ENCODE peak calls at places on chromosomes 7 and 10, in seven cellular contexts. One of them, this sample, is unnamed.

GRCh38 chr10:54368984-54369383 is 432.0 kb downstream of the PCDH15 start:
- DNase-seq in iPS DF 6.9: no peak
- DNase-seq in lower lobe of right lung: no peak
- DNase-seq in psoas muscle: no peak
- DNase-seq in neural progenitor cell: no peak
- DNase-seq in tibial artery: no peak
- DNase-seq in Panc1: no peak
- DNase-seq in this sample: no peak

GRCh38 chr7:157113607-157114006 is 25.1 kb upstream of the UBE3C start:
- DNase-seq in neural progenitor cell: no peak
- DNase-seq in Panc1: no peak
- DNase-seq in iPS DF 6.9: no peak
- DNase-seq in tibial artery: peak
- DNase-seq in lower lobe of right lung: no peak
- DNase-seq in psoas muscle: no peak
- DNase-seq in this sample: no peak

GRCh38 chr10:92241158-92241500 is 49.7 kb downstream of the CPEB3 start:
- DNase-seq in lower lobe of right lung: no peak
- DNase-seq in tibial artery: no peak
- DNase-seq in neural progenitor cell: peak
- DNase-seq in Panc1: no peak
- DNase-seq in psoas muscle: no peak
- DNase-seq in iPS DF 6.9: no peak
- DNase-seq in this sample: no peak

GRCh38 chr10:17744395-17744841 is 7.6 kb upstream of the TMEM236 start:
- DNase-seq in lower lobe of right lung: no peak
- DNase-seq in tibial artery: no peak
- DNase-seq in Panc1: no peak
- DNase-seq in psoas muscle: no peak
- DNase-seq in neural progenitor cell: no peak
- DNase-seq in iPS DF 6.9: no peak
- DNase-seq in this sample: no peak

GRCh38 chr10:71033396-71033980 is 145.1 kb upstream of the PCBD1 start:
- DNase-seq in iPS DF 6.9: no peak
- DNase-seq in neural progenitor cell: no peak
- DNase-seq in Panc1: no peak
- DNase-seq in psoas muscle: no peak
- DNase-seq in lower lobe of right lung: no peak
- DNase-seq in tibial artery: no peak
- DNase-seq in this sample: no peak

GRCh38 chr7:40580776-40581175 is 446.0 kb downstream of the SUGCT start:
- DNase-seq in psoas muscle: no peak
- DNase-seq in Panc1: no peak
- DNase-seq in lower lobe of right lung: no peak
- DNase-seq in tibial artery: no peak
- DNase-seq in neural progenitor cell: no peak
- DNase-seq in iPS DF 6.9: no peak
- DNase-seq in this sample: no peak

GRCh38 chr10:69810998-69811397 is 9.3 kb downstream of the COL13A1 start:
- DNase-seq in lower lobe of right lung: no peak
- DNase-seq in Panc1: no peak
- DNase-seq in iPS DF 6.9: no peak
- DNase-seq in psoas muscle: no peak
- DNase-seq in tibial artery: no peak
- DNase-seq in neural progenitor cell: no peak
- DNase-seq in this sample: no peak

GRCh38 chr10:119493155-119493554 is 49.4 kb downstream of the RGS10 start:
- DNase-seq in neural progenitor cell: no peak
- DNase-seq in lower lobe of right lung: no peak
- DNase-seq in tibial artery: no peak
- DNase-seq in psoas muscle: no peak
- DNase-seq in Panc1: no peak
- DNase-seq in iPS DF 6.9: no peak
- DNase-seq in this sample: no peak

GRCh38 chr7:101900103-101900502 is 82.7 kb downstream of the CUX1 start:
- DNase-seq in lower lobe of right lung: peak
- DNase-seq in iPS DF 6.9: no peak
- DNase-seq in tibial artery: peak
- DNase-seq in psoas muscle: peak
- DNase-seq in neural progenitor cell: no peak
- DNase-seq in Panc1: no peak
- DNase-seq in this sample: no peak

GRCh38 chr10:11869743-11870460 is 46.7 kb downstream of the PROSER2 start:
- DNase-seq in Panc1: no peak
- DNase-seq in iPS DF 6.9: no peak
- DNase-seq in psoas muscle: peak
- DNase-seq in tibial artery: no peak
- DNase-seq in neural progenitor cell: no peak
- DNase-seq in lower lobe of right lung: no peak
- DNase-seq in this sample: no peak

GRCh38 chr7:130242198-130243014 is 24.3 kb upstream of the CPA2 start:
- DNase-seq in Panc1: peak
- DNase-seq in neural progenitor cell: peak
- DNase-seq in iPS DF 6.9: peak
- DNase-seq in lower lobe of right lung: peak
- DNase-seq in psoas muscle: peak
- DNase-seq in tibial artery: no peak
- DNase-seq in this sample: peak

GRCh38 chr10:59175538-59176240 is 754 bp upstream of the PHYHIPL start:
- DNase-seq in lower lobe of right lung: peak
- DNase-seq in Panc1: no peak
- DNase-seq in iPS DF 6.9: no peak
- DNase-seq in neural progenitor cell: peak
- DNase-seq in psoas muscle: no peak
- DNase-seq in tibial artery: no peak
- DNase-seq in this sample: peak

GRCh38 chr7:2278026-2278425 is 36.0 kb downstream of the NUDT1 start:
- DNase-seq in tibial artery: no peak
- DNase-seq in iPS DF 6.9: no peak
- DNase-seq in psoas muscle: no peak
- DNase-seq in lower lobe of right lung: no peak
- DNase-seq in neural progenitor cell: no peak
- DNase-seq in Panc1: no peak
- DNase-seq in this sample: no peak

GRCh38 chr10:69662173-69662685 is 32.2 kb downstream of the FAM241B start:
- DNase-seq in neural progenitor cell: no peak
- DNase-seq in psoas muscle: no peak
- DNase-seq in tibial artery: no peak
- DNase-seq in lower lobe of right lung: no peak
- DNase-seq in Panc1: no peak
- DNase-seq in iPS DF 6.9: no peak
- DNase-seq in this sample: no peak

GRCh38 chr10:507908-508444 is 181.5 kb downstream of the DIP2C start:
- DNase-seq in lower lobe of right lung: no peak
- DNase-seq in iPS DF 6.9: no peak
- DNase-seq in neural progenitor cell: no peak
- DNase-seq in psoas muscle: no peak
- DNase-seq in Panc1: no peak
- DNase-seq in tibial artery: peak
- DNase-seq in this sample: no peak

GRCh38 chr10:103712898-103713498 is 142.4 kb downstream of the SH3PXD2A start:
- DNase-seq in lower lobe of right lung: peak
- DNase-seq in psoas muscle: peak
- DNase-seq in Panc1: peak
- DNase-seq in neural progenitor cell: peak
- DNase-seq in iPS DF 6.9: peak
- DNase-seq in tibial artery: peak
- DNase-seq in this sample: peak

GRCh38 chr7:9250876-9251275 is 817.5 kb downstream of the NXPH1 start:
- DNase-seq in neural progenitor cell: peak
- DNase-seq in Panc1: no peak
- DNase-seq in lower lobe of right lung: no peak
- DNase-seq in iPS DF 6.9: no peak
- DNase-seq in psoas muscle: no peak
- DNase-seq in tibial artery: no peak
- DNase-seq in this sample: no peak

GRCh38 chr10:126734957-126735356 is 64.5 kb upstream of the C10orf90 start:
- DNase-seq in neural progenitor cell: no peak
- DNase-seq in tibial artery: no peak
- DNase-seq in lower lobe of right lung: no peak
- DNase-seq in iPS DF 6.9: no peak
- DNase-seq in psoas muscle: no peak
- DNase-seq in Panc1: no peak
- DNase-seq in this sample: no peak

GRCh38 chr7:65448824-65449504 is 75.3 kb downstream of the ZNF92 start:
- DNase-seq in tibial artery: no peak
- DNase-seq in Panc1: no peak
- DNase-seq in psoas muscle: no peak
- DNase-seq in neural progenitor cell: no peak
- DNase-seq in lower lobe of right lung: no peak
- DNase-seq in iPS DF 6.9: no peak
- DNase-seq in this sample: no peak

GRCh38 chr7:132045481-132045980 is 489.1 kb upstream of the PODXL start:
- DNase-seq in tibial artery: no peak
- DNase-seq in psoas muscle: no peak
- DNase-seq in Panc1: no peak
- DNase-seq in neural progenitor cell: no peak
- DNase-seq in iPS DF 6.9: no peak
- DNase-seq in lower lobe of right lung: no peak
- DNase-seq in this sample: no peak

GRCh38 chr7:155973451-155973997 is 161.3 kb upstream of the SHH start:
- DNase-seq in iPS DF 6.9: no peak
- DNase-seq in lower lobe of right lung: no peak
- DNase-seq in tibial artery: no peak
- DNase-seq in psoas muscle: no peak
- DNase-seq in neural progenitor cell: no peak
- DNase-seq in Panc1: no peak
- DNase-seq in this sample: no peak

DNA sequence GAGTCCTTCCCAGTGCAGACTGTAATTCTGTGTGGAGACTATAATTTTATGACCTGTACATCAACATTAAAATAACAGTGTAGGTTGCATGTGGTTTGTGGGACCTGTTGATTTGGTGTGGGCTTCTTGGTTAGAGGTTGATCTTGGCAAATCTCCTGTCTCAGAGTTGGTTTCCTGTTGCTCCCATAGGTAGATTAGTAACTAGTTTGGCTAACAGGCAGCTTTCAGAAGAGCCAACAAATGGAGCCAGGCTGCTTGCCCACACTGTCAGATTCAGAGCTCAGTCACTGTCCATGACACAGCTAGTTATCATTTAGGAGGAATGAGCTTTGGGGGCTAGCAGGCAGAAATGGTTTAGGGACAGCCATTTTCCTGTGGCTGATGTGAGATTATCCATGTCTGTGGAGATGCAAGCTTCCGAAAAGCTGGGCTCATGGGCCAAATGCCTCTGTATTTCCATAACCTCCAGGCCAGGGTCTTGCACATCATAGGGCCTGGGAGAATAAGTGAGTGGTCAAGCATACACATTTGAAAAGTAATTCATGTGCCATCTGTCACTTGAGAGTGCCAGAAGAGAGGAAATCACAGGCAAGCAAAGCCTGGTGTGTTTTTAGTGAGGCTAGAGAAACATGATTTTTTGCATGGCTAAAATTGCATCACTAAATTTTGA is 33.4 kb downstream of the CCM2 start:
- DNase-seq in neural progenitor cell: no peak
- DNase-seq in tibial artery: peak
- DNase-seq in lower lobe of right lung: no peak
- DNase-seq in Panc1: no peak
- DNase-seq in psoas muscle: no peak
- DNase-seq in iPS DF 6.9: no peak
- DNase-seq in this sample: no peak
- H3K27ac ChIP-seq in neural progenitor cell: peak
- H3K27ac ChIP-seq in tibial artery: peak
- H3K27ac ChIP-seq in lower lobe of right lung: no peak
- H3K27ac ChIP-seq in Panc1: no peak
- H3K27ac ChIP-seq in psoas muscle: peak
- H3K27ac ChIP-seq in iPS DF 6.9: no peak
- H3K27ac ChIP-seq in this sample: no peak

DNA sequence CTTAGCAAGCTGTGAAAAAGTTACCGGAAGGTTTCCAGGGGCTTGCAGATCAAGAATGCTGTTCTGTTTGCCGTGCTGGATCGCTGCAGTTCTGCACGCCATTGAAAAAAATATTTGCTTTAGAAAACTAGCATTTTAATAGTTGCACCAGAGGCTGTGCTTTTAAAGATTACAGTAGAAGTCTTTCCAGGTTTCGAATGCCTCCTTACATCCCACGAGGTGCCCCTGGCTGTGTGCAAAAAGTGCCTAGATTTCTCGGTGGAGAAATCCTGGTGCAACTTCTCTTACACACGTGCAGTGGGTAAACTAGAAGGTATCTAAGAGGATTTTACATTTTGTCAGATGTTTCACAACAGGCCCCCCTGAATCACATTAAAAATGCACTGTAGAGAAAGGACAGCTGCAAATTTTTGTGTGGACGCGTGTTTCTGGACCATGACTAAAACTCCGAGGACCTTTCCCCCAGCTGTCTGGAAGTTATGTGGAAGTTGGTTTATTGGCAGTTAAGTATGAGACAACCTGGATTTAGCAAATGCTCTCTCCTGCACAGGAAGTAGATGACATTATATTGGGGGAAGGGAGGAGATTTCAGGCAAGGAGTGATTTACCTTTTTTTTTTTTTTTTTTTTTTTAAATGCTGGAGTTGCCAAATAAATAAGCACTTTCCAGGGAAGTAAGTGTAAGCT is 5.8 kb downstream of the TCF7L2 start:
- DNase-seq in lower lobe of right lung: no peak
- DNase-seq in Panc1: no peak
- DNase-seq in tibial artery: peak
- DNase-seq in psoas muscle: no peak
- DNase-seq in iPS DF 6.9: no peak
- DNase-seq in neural progenitor cell: no peak
- DNase-seq in this sample: no peak
- H3K27ac ChIP-seq in lower lobe of right lung: peak
- H3K27ac ChIP-seq in Panc1: peak
- H3K27ac ChIP-seq in tibial artery: peak
- H3K27ac ChIP-seq in psoas muscle: peak
- H3K27ac ChIP-seq in iPS DF 6.9: no peak
- H3K27ac ChIP-seq in neural progenitor cell: peak
- H3K27ac ChIP-seq in this sample: no peak

GRCh38 chr7:36281945-36282727 is 107.5 kb upstream of the ANLN start:
- DNase-seq in lower lobe of right lung: no peak
- DNase-seq in neural progenitor cell: no peak
- DNase-seq in iPS DF 6.9: no peak
- DNase-seq in psoas muscle: no peak
- DNase-seq in Panc1: no peak
- DNase-seq in tibial artery: peak
- DNase-seq in this sample: peak
- H3K27ac ChIP-seq in lower lobe of right lung: no peak
- H3K27ac ChIP-seq in neural progenitor cell: no peak
- H3K27ac ChIP-seq in iPS DF 6.9: no peak
- H3K27ac ChIP-seq in psoas muscle: peak
- H3K27ac ChIP-seq in Panc1: peak
- H3K27ac ChIP-seq in tibial artery: peak
- H3K27ac ChIP-seq in this sample: peak

GRCh38 chr10:68231916-68232315 is at the start of gene ATOH7:
- DNase-seq in tibial artery: no peak
- DNase-seq in neural progenitor cell: peak
- DNase-seq in psoas muscle: no peak
- DNase-seq in iPS DF 6.9: no peak
- DNase-seq in Panc1: no peak
- DNase-seq in lower lobe of right lung: no peak
- DNase-seq in this sample: no peak
- H3K27ac ChIP-seq in tibial artery: peak
- H3K27ac ChIP-seq in neural progenitor cell: no peak
- H3K27ac ChIP-seq in psoas muscle: peak
- H3K27ac ChIP-seq in iPS DF 6.9: no peak
- H3K27ac ChIP-seq in Panc1: peak
- H3K27ac ChIP-seq in lower lobe of right lung: peak
- H3K27ac ChIP-seq in this sample: peak